ENCODE peak calls at places on chromosomes 13 and 19, in ten cellular contexts. M is lower leg skin, H is trophoblast cell, A is AG04450, N is A172, Y is transverse colon, D is MG63, U is breast epithelium, P is caudate nucleus, J is dorsolateral prefrontal cortex. C is an unnamed sample.

GRCh38 chr19:49570138-49570856 is 10.1 kb downstream of the NOSIP start:
- DNase-seq in M (no peak), H (peak; percentile 72), A (peak; percentile 73), N (peak; percentile 85), Y (peak; percentile 73), D (peak; percentile 47), U (no peak), P (no peak), J (no peak), C (peak; percentile 67)

GRCh38 chr13:114130708-114131580 is 1.5 kb downstream of the RASA3 start:
- DNase-seq in M (no peak), H (peak; percentile 8), A (peak; percentile 59), N (peak; percentile 86), Y (peak; percentile 53), D (peak; percentile 80), U (no peak), P (no peak), J (peak; percentile 59), C (peak; percentile 71)

GRCh38 chr19:50025794-50026549 is at the start of gene ZNF473:
- DNase-seq in M (peak; percentile 99), H (peak; percentile 96), A (peak; percentile 89), N (peak; percentile 96), Y (peak; percentile 96), D (peak; percentile 97), U (peak; percentile 94), P (peak; percentile 94), J (peak; percentile 96), C (peak; percentile 97)

GRCh38 chr13:72168126-72168525 is 301.1 kb upstream of the DACH1 start:
- DNase-seq in M (no peak), H (no peak), A (no peak), N (no peak), Y (no peak), D (no peak), U (no peak), P (no peak), J (no peak), C (no peak)

GRCh38 chr19:18171605-18172327 is 1.8 kb upstream of the IFI30 start:
- DNase-seq in M (no peak), H (no peak), A (no peak), N (no peak), Y (no peak), D (no peak), U (no peak), P (no peak), J (no peak), C (no peak)

GRCh38 chr19:29596885-29597525 is 9.1 kb upstream of the POP4 start:
- DNase-seq in M (no peak), H (no peak), A (peak; percentile 8), N (peak; percentile 60), Y (no peak), D (no peak), U (no peak), P (no peak), J (no peak), C (no peak)

GRCh38 chr13:33639158-33639557 is 178.8 kb upstream of the RFC3 start:
- DNase-seq in M (no peak), H (peak; percentile 77), A (peak; percentile 34), N (no peak), Y (peak; percentile 22), D (peak; percentile 68), U (no peak), P (no peak), J (no peak), C (peak; percentile 68)

GRCh38 chr19:48994035-48994386 is 324 bp downstream of the RUVBL2 start:
- DNase-seq in M (peak; percentile 89), H (no peak), A (no peak), N (no peak), Y (no peak), D (peak; percentile 31), U (no peak), P (no peak), J (no peak), C (no peak)

GRCh38 chr13:94661396-94661795 is 50.9 kb downstream of the SOX21 start:
- DNase-seq in M (no peak), H (no peak), A (no peak), N (no peak), Y (no peak), D (no peak), U (no peak), P (no peak), J (no peak), C (no peak)

GRCh38 chr13:98690348-98691041 is 62.0 kb downstream of the SLC15A1 start:
- DNase-seq in M (no peak), H (no peak), A (no peak), N (no peak), Y (no peak), D (no peak), U (no peak), P (no peak), J (no peak), C (no peak)

GRCh38 chr13:85503797-85504196 is 295.4 kb downstream of the SLITRK6 start:
- DNase-seq in M (no peak), H (no peak), A (no peak), N (peak; percentile 73), Y (no peak), D (peak; percentile 42), U (no peak), P (no peak), J (no peak), C (no peak)

GRCh38 chr19:40610396-40611064 is 9.4 kb downstream of the LTBP4 start:
- DNase-seq in M (peak; percentile 96), H (no peak), A (no peak), N (no peak), Y (peak; percentile 73), D (peak; percentile 80), U (peak; percentile 70), P (no peak), J (no peak), C (no peak)

GRCh38 chr19:31085125-31085524 is 264.1 kb downstream of the TSHZ3 start:
- DNase-seq in M (no peak), H (no peak), A (no peak), N (no peak), Y (no peak), D (no peak), U (no peak), P (no peak), J (no peak), C (no peak)

GRCh38 chr19:43809762-43810696 is 7.8 kb upstream of the LYPD5 start:
- DNase-seq in M (peak; percentile 2), H (peak; percentile 22), A (peak; percentile 32), N (peak; percentile 54), Y (no peak), D (no peak), U (no peak), P (no peak), J (no peak), C (no peak)

GRCh38 chr13:114033541-114034315 is 59.9 kb upstream of the C13orf46 start:
- DNase-seq in M (no peak), H (no peak), A (no peak), N (no peak), Y (no peak), D (no peak), U (no peak), P (no peak), J (no peak), C (no peak)

GRCh38 chr19:51359294-51359693 is 6.9 kb downstream of the ETFB start:
- DNase-seq in M (no peak), H (no peak), A (peak; percentile 79), N (peak; percentile 62), Y (no peak), D (peak; percentile 92), U (no peak), P (no peak), J (no peak), C (no peak)